ENCODE peak calls at places on chromosomes 2 and 18, in nine cellular contexts. B is hepatocyte, U is cardiac muscle cell, Y is mesendoderm, F is WERI-Rb-1, D is left ventricle myocardium inferior, M is esophagus squamous epithelium, W is GM12878, Z is K562. H is an unnamed sample. For H3K27me3 and H3K36me3, the result is how much of the 10 kb centered on the place peaks cover.

GRCh38 chr2:38271697-38272096 is 105.4 kb downstream of the ATL2 start:
- DNase-seq in B (no peak), U (no peak), Y (no peak), F (peak), D (no peak), M (no peak), W (no peak), Z (no peak), H (no peak)

GRCh38 chr2:94871226-94872087 is at the start of gene TEKT4:
- DNase-seq in B (no peak), U (peak), Y (peak), F (peak), D (peak), M (no peak), W (no peak), Z (no peak), H (peak)

GRCh38 chr2:184113691-184114403 is 484.5 kb upstream of the ZNF804A start:
- DNase-seq in B (no peak), U (no peak), Y (no peak), F (no peak), D (no peak), M (no peak), W (no peak), Z (no peak), H (no peak)

GRCh38 chr2:136207030-136207623 is 89.2 kb upstream of the CXCR4 start:
- DNase-seq in B (no peak), U (no peak), Y (no peak), F (no peak), D (peak), M (no peak), W (peak), Z (no peak), H (no peak)

GRCh38 chr2:76599732-76600368 is 889.1 kb upstream of the GCFC2 start:
- DNase-seq in B (peak), U (peak), Y (peak), F (peak), D (no peak), M (no peak), W (peak), Z (peak), H (peak)

GRCh38 chr2:58698610-58699009 is 457.5 kb upstream of the FANCL start:
- DNase-seq in B (no peak), U (no peak), Y (no peak), F (no peak), D (no peak), M (no peak), W (no peak), Z (no peak), H (no peak)

GRCh38 chr2:234621120-234621519 is 124.2 kb upstream of the ARL4C start:
- DNase-seq in B (no peak), U (no peak), Y (no peak), F (no peak), D (no peak), M (no peak), W (no peak), Z (no peak), H (no peak)

GRCh38 chr2:176189666-176190641 is 1.5 kb downstream of the HOXD1 start:
- DNase-seq in B (no peak), U (peak), Y (no peak), F (no peak), D (no peak), M (no peak), W (no peak), Z (no peak), H (peak)

GRCh38 chr2:56757884-56758545 is 574.2 kb downstream of the CCDC85A start:
- DNase-seq in B (no peak), U (no peak), Y (no peak), F (no peak), D (no peak), M (no peak), W (no peak), Z (no peak), H (no peak)

GRCh38 chr2:48530033-48530804 is at the start of gene STON1:
- DNase-seq in B (peak), U (peak), Y (peak), F (peak), D (peak), M (no peak), W (no peak), Z (peak), H (peak)

DNA sequence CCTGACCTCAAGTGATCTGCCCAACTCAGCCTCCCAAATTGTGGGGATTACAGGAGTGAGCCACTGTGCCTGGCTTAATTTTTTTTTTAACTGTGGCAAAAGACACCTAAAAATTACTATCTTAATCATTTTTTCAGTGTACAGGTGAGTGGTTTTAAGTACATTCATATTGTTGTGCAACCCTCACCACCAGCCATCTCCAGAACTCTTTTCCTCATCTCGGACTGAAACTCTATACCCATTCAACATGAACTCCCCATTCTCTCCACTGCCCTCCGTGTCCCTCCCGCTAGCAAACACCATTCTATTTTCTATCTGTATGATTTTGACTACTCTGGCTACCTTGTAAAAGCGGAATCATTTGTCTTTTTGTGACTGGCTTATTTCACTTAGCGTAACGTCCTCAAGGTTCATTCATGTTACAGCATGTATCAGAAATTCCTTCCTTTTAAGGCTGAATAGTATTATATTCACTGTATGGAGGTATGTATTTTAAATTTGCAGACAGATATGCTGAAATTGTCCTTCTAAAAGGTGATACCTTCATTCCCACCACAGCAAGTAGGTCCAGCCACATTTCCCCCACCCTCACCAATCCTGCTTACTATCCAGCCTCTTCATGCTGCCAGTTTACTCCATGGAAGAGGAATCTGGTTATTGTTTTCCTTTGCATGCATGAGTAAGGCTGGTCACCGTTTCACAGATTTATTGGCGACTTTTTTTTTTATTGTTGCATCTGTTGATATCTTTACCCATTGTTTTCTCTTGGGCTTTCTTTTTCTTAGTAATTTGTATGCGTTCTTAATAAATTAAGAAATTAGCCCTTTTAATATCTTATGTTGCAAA is 40.6 kb upstream of the ANXA4 start:
- DNase-seq in B (no peak), U (no peak), Y (no peak), F (no peak), D (no peak), M (no peak), W (no peak), Z (no peak), H (no peak)
- H3K27me3 ChIP-seq in B (under half), U (under half), Y (under half), F (under half), D (under half), M (under half), W (under half), Z (under half), H (under half)

DNA sequence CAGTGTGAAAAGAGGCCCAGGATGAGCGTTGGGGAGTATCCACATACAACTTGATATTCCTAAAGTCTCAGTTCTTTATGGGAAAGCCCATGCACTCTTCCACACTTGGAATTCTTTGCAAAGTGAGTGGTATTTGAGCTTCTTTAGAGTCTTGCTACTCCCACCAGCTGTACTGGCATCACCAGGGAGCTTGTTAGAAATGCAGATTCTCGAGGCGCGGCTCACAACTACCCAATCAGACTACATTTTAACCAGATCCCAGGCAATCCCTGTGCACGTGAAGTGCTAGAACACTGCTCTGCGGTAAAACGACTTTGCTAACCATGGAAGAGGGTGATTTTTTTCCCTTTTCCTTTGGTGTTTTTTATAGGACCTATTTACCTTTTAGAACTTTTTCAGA is 184.7 kb downstream of the NEDD4L start:
- DNase-seq in B (no peak), U (no peak), Y (peak), F (no peak), D (no peak), M (no peak), W (no peak), Z (no peak), H (peak)
- H3K4me3 ChIP-seq in B (no peak), U (no peak), Y (no peak), F (no peak), D (no peak), M (no peak), W (no peak), Z (no peak), H (no peak)

DNA sequence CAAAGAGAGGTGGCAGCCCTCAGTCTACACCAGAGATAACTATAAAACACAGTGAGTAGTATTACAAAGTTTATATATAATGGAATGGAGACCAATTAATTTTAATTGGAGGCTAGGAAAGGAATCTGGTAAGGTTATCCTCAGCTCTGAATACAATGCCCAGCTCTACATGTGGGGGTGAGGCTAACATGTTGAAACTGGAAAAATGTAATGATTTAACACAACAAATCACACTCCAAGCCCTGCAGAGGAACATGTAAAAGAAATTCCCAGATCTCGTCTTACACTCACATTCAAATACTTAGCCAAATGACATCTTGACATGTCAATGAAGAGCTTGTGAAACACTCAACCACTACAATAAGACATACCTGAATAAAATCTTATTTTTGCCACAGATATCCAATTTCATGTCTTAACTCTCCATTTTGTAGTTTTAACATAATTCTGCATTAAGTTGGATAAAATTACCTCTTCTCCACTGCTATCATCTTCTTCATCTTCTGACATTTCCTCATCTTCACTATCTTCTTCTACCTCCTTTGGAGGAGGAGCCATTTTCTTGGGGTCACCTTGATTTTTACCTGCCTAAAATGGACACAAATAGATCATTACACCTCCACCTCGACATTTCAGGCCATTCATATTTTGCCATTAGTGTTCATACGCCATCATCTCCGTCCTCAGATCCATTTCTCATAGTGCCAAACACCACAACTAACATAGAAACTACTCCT is 1.4 kb downstream of the NCL start:
- DNase-seq in B (no peak), U (no peak), Y (no peak), F (no peak), D (no peak), M (no peak), W (no peak), Z (no peak), H (no peak)
- H3K36me3 ChIP-seq in B (under half), U (under half), Y (under half), F (half or more), D (half or more), M (under half), W (under half), Z (half or more), H (under half)

GRCh38 chr2:44930274-44930826 is 11.2 kb upstream of the SIX3 start:
- DNase-seq in B (no peak), U (no peak), Y (peak), F (no peak), D (no peak), M (no peak), W (no peak), Z (no peak), H (peak)
- H3K27me3 ChIP-seq in B (half or more), U (half or more), Y (half or more), F (under half), D (half or more), M (under half), W (under half), Z (half or more), H (half or more)

GRCh38 chr2:55454121-55454520 is 34.5 kb upstream of the CCDC88A start:
- DNase-seq in B (no peak), U (no peak), Y (no peak), F (no peak), D (no peak), M (no peak), W (no peak), Z (no peak), H (no peak)
- H3K4me3 ChIP-seq in B (no peak), U (no peak), Y (no peak), F (no peak), D (no peak), M (no peak), W (no peak), Z (no peak), H (no peak)

DNA sequence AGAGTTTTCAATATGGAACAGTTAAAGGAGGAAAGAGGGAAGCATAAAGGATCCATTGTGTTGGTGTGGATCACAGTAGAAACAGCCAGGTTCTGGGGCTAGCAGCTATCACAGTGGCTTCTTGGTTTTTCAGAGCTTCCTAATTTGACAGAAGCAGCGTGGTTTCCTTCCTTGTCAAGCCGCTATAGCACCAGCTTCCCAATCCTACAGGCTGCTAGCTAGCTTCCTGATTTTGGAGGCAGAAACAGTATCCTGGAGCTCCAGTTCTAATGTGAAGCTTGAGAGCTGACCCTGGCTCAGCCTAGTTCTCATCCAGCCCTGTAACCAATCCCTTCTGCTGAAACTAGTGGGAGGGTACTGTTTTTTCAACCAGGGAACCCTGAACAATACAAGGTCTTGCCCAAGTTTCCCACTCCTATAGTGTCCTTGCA is 33.9 kb downstream of the CCDC93 start:
- DNase-seq in B (no peak), U (no peak), Y (no peak), F (no peak), D (no peak), M (no peak), W (no peak), Z (no peak), H (no peak)
- H3K36me3 ChIP-seq in B (under half), U (under half), Y (under half), F (under half), D (half or more), M (under half), W (under half), Z (under half), H (under half)

DNA sequence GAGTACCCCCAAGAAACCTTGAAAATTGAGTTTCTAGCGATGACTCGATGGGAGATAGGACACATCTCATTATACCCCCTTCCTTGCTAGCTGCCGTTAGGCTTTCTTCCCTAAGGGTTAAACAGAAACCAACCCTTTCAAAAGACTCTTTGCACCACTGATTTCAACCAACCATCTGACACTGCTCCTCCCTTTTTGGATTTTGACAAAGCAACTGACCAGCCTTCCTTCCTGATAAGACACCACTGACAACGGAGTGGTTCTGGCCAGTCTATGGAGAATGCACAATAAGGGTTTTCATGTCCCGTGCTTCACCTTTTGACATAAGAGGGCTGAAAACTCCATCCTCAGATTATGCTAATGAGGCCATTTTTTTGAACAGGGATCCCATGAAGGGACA is 52.6 kb upstream of the SLC35F5 start:
- DNase-seq in B (no peak), U (no peak), Y (no peak), F (no peak), D (no peak), M (no peak), W (no peak), Z (no peak), H (no peak)
- H3K27me3 ChIP-seq in B (under half), U (under half), Y (under half), F (under half), D (under half), M (under half), W (under half), Z (under half), H (under half)

GRCh38 chr2:219277703-219278654 is 1.2 kb upstream of the DNAJB2 start:
- DNase-seq in B (peak), U (peak), Y (peak), F (peak), D (peak), M (no peak), W (peak), Z (peak), H (peak)
- H3K4me3 ChIP-seq in B (no peak), U (peak), Y (no peak), F (peak), D (peak), M (no peak), W (peak), Z (peak), H (peak)

DNA sequence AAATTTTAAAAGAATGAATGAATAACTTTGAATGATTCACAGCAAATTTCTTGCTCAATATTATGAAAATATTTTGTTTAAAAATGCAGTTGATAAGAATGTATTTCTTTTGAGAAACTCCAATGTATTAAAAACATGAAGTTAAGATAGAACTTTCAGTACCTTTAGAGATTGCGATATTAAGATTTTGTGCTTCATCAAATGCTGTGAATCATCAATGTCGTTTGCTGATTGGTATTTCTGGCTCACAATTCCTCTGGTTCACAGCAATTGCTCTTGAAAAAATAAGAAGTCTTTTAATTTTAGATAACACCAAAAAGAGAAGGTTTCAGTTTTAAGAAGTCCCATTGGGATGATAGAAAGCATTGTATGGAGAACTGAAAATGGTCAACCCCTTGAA is 228.7 kb downstream of the IKZF2 start:
- DNase-seq in B (no peak), U (no peak), Y (no peak), F (no peak), D (no peak), M (no peak), W (no peak), Z (no peak), H (no peak)
- H3K36me3 ChIP-seq in B (under half), U (under half), Y (under half), F (under half), D (under half), M (under half), W (under half), Z (under half), H (under half)